ENCODE peak calls at places on chromosomes 13 and 19, in six cellular contexts. One of them, this sample, is unnamed.

GRCh38 chr19:12946092-12946845 is 607 bp downstream of the RAD23A start:
- DNase-seq in H1: peak; percentile 68
- DNase-seq in SK-N-SH: peak; percentile 85
- DNase-seq in A549: no peak
- DNase-seq in GM12878: no peak
- DNase-seq in HCT116: peak; percentile 41
- DNase-seq in this sample: peak; percentile 87

GRCh38 chr19:35224681-35225604 is 3.6 kb downstream of the FAM187B start:
- DNase-seq in H1: no peak
- DNase-seq in SK-N-SH: no peak
- DNase-seq in HCT116: no peak
- DNase-seq in GM12878: no peak
- DNase-seq in A549: no peak
- DNase-seq in this sample: no peak

GRCh38 chr13:110293037-110293436 is 13.9 kb downstream of the COL4A1 start:
- DNase-seq in HCT116: no peak
- DNase-seq in H1: no peak
- DNase-seq in SK-N-SH: no peak
- DNase-seq in A549: no peak
- DNase-seq in GM12878: no peak
- DNase-seq in this sample: no peak

GRCh38 chr19:10095622-10095947 is 6.9 kb downstream of the ANGPTL6 start:
- DNase-seq in SK-N-SH: no peak
- DNase-seq in HCT116: no peak
- DNase-seq in H1: no peak
- DNase-seq in A549: no peak
- DNase-seq in GM12878: no peak
- DNase-seq in this sample: no peak

GRCh38 chr19:48645652-48646191 is at the start of gene CA11:
- DNase-seq in GM12878: no peak
- DNase-seq in H1: no peak
- DNase-seq in HCT116: no peak
- DNase-seq in A549: no peak
- DNase-seq in SK-N-SH: no peak
- DNase-seq in this sample: peak; percentile 51

GRCh38 chr13:100396771-100397170 is 191.8 kb downstream of the GGACT start:
- DNase-seq in H1: no peak
- DNase-seq in A549: no peak
- DNase-seq in HCT116: no peak
- DNase-seq in SK-N-SH: no peak
- DNase-seq in GM12878: no peak
- DNase-seq in this sample: peak; percentile 34

GRCh38 chr13:106534844-106535551 is 464 bp downstream of the EFNB2 start:
- DNase-seq in SK-N-SH: no peak
- DNase-seq in GM12878: no peak
- DNase-seq in HCT116: no peak
- DNase-seq in A549: peak; percentile 17
- DNase-seq in H1: no peak
- DNase-seq in this sample: no peak

GRCh38 chr13:51148223-51148951 is 37.3 kb upstream of the C13orf42 start:
- DNase-seq in A549: no peak
- DNase-seq in SK-N-SH: peak; percentile 27
- DNase-seq in HCT116: no peak
- DNase-seq in GM12878: no peak
- DNase-seq in H1: peak; percentile 87
- DNase-seq in this sample: no peak

GRCh38 chr13:83883061-83883523 is 818 bp upstream of the SLITRK1 start:
- DNase-seq in SK-N-SH: no peak
- DNase-seq in HCT116: no peak
- DNase-seq in A549: no peak
- DNase-seq in GM12878: no peak
- DNase-seq in H1: no peak
- DNase-seq in this sample: no peak

GRCh38 chr19:51572908-51573307 is 1.8 kb downstream of the ZNF175 start:
- DNase-seq in GM12878: no peak
- DNase-seq in HCT116: no peak
- DNase-seq in A549: no peak
- DNase-seq in H1: no peak
- DNase-seq in SK-N-SH: no peak
- DNase-seq in this sample: no peak

GRCh38 chr13:98873377-98874028 is 104.4 kb downstream of the DOCK9 start:
- DNase-seq in HCT116: no peak
- DNase-seq in SK-N-SH: no peak
- DNase-seq in GM12878: no peak
- DNase-seq in A549: no peak
- DNase-seq in H1: no peak
- DNase-seq in this sample: no peak

GRCh38 chr19:42267644-42268141 is 1.4 kb upstream of the CIC start:
- DNase-seq in A549: no peak
- DNase-seq in H1: no peak
- DNase-seq in SK-N-SH: no peak
- DNase-seq in HCT116: no peak
- DNase-seq in GM12878: no peak
- DNase-seq in this sample: no peak

GRCh38 chr13:23810842-23811241 is 78.4 kb downstream of the MIPEP start:
- DNase-seq in HCT116: no peak
- DNase-seq in A549: no peak
- DNase-seq in H1: no peak
- DNase-seq in SK-N-SH: no peak
- DNase-seq in GM12878: no peak
- DNase-seq in this sample: no peak

GRCh38 chr19:37470216-37470615 is 1.1 kb downstream of the ZNF570 start:
- DNase-seq in A549: no peak
- DNase-seq in GM12878: no peak
- DNase-seq in H1: no peak
- DNase-seq in HCT116: no peak
- DNase-seq in SK-N-SH: no peak
- DNase-seq in this sample: no peak
- H3K4me3 ChIP-seq in A549: no peak overlapping the region
- H3K4me3 ChIP-seq in GM12878: peak overlapping the region; percentile 84
- H3K4me3 ChIP-seq in H1: peak overlapping the region; percentile 95
- H3K4me3 ChIP-seq in HCT116: no peak overlapping the region
- H3K4me3 ChIP-seq in SK-N-SH: peak overlapping the region; percentile 91
- H3K4me3 ChIP-seq in this sample: peak overlapping the region; percentile 85

DNA sequence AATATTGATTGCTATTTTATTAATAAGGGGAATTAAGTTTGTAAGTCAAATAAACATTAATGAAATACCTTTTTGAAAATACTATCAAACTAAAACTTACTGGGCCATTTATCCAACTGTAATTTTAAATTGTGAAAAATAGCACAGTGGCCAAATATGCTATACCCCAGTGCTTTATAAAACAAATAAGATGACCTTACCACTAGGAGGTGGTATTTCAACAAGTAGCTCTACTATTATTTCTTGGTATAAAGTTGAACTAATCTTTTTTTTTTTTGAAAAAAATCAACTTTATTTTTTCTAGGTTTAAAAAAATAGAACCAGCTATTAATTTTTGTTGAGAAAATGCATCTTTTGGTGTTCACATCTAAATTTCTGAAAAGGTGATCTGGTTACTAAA is 14.7 kb downstream of the LACC1 start:
- DNase-seq in SK-N-SH: no peak
- DNase-seq in HCT116: no peak
- DNase-seq in A549: no peak
- DNase-seq in H1: no peak
- DNase-seq in GM12878: no peak
- DNase-seq in this sample: peak; percentile 4
- TF ChIP-seq CTCF in SK-N-SH: peak; percentile 54
- TF ChIP-seq CTCF in HCT116: no peak
- TF ChIP-seq CTCF in A549: peak; percentile 20
- TF ChIP-seq CTCF in H1: peak; percentile 33
- TF ChIP-seq CTCF in GM12878: no peak
- TF ChIP-seq CTCF in this sample: no peak

GRCh38 chr19:8576273-8576993 is 809 bp downstream of the MYO1F start:
- DNase-seq in GM12878: no peak
- DNase-seq in A549: no peak
- DNase-seq in SK-N-SH: no peak
- DNase-seq in HCT116: no peak
- DNase-seq in H1: no peak
- DNase-seq in this sample: peak; percentile 100

GRCh38 chr19:8577741-8578140 is 499 bp upstream of the MYO1F start:
- DNase-seq in SK-N-SH: no peak
- DNase-seq in GM12878: no peak
- DNase-seq in A549: no peak
- DNase-seq in HCT116: no peak
- DNase-seq in H1: no peak
- DNase-seq in this sample: peak; percentile 73

GRCh38 chr19:8573316-8573715 is 3.9 kb downstream of the MYO1F start:
- DNase-seq in GM12878: no peak
- DNase-seq in SK-N-SH: no peak
- DNase-seq in H1: no peak
- DNase-seq in A549: no peak
- DNase-seq in HCT116: no peak
- DNase-seq in this sample: no peak

GRCh38 chr19:8577247-8577646 is at the start of gene MYO1F:
- DNase-seq in HCT116: no peak
- DNase-seq in H1: no peak
- DNase-seq in GM12878: no peak
- DNase-seq in A549: no peak
- DNase-seq in SK-N-SH: no peak
- DNase-seq in this sample: peak; percentile 97

DNA sequence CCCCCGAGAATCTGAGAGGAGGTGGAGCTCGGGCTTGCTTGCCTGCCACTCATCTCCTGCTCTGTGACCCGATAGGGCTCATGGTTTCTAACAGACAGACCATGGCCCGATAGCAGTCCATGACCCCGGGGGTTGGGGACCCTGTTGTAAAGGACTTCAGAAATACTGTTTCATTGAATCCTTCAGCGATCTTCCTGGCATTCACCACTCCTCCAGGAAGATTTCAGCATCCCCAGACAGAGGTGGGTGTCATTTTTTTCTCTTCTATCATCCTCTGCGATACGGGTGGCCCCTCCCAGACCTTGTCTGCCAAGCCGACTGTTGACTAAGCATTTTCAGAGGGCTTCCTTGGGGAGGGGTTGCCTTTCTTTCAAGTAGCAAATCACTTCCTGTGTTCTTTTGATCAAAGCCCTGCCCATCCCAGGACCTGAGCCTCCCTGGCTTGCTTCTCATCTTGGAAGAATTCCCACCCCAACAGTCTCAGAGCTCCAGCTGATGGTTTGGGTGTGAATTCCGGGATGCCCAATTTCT is 1.7 kb downstream of the MYO1F start:
- DNase-seq in A549: no peak
- DNase-seq in HCT116: no peak
- DNase-seq in SK-N-SH: no peak
- DNase-seq in GM12878: no peak
- DNase-seq in H1: no peak
- DNase-seq in this sample: peak; percentile 88
- TF ChIP-seq MAX in A549: no peak
- TF ChIP-seq MAX in HCT116: no peak
- TF ChIP-seq MAX in SK-N-SH: no peak
- TF ChIP-seq MAX in GM12878: no peak
- TF ChIP-seq MAX in H1: no peak
- TF ChIP-seq MAX in this sample: no peak

DNA sequence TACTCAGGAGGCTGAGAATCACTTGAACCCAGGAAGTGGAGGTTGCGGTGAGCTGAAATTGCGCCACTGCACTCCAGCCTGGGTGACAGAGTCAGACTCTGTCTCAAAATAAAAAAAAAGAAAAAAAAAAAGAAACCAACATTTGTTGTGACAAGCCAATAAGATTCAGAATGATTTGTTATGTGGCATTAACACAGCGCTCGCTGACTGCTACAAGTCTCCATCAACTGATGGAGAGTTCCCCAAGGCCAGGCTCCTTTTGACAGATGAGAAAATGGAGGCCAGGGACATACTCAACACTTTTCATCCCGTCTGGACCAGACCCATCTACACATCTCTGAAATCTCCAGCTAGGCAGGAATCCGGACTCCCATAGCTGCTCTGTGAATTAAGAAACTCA is 48.7 kb upstream of the PTPRS start:
- DNase-seq in H1: no peak
- DNase-seq in SK-N-SH: no peak
- DNase-seq in HCT116: no peak
- DNase-seq in GM12878: no peak
- DNase-seq in A549: no peak
- DNase-seq in this sample: no peak
- H3K4me3 ChIP-seq in H1: no peak overlapping the region
- H3K4me3 ChIP-seq in SK-N-SH: no peak overlapping the region
- H3K4me3 ChIP-seq in HCT116: no peak overlapping the region
- H3K4me3 ChIP-seq in GM12878: no peak overlapping the region
- H3K4me3 ChIP-seq in A549: no peak overlapping the region
- H3K4me3 ChIP-seq in this sample: no peak overlapping the region